ENCODE peak calls at places on chromosome 3, in six cellular contexts. H is NCI-H1105, N is T-helper 9 cell, I is HuH-7, Z is nephron progenitor cell, E is activated gamma-delta T cell. B is an unnamed sample.

GRCh38 chr3:128402319-128402718 is 64.4 kb downstream of the DNAJB8 start:
- DNase-seq in H (no peak), N (no peak), I (peak), Z (no peak), E (no peak), B (no peak)

GRCh38 chr3:59731909-59732308 is 682.1 kb upstream of the CFAP20DC start:
- DNase-seq in H (no peak), N (no peak), I (no peak), Z (no peak), E (no peak), B (no peak)

GRCh38 chr3:111668912-111669488 is 73.9 kb upstream of the ZBED2 start:
- DNase-seq in H (peak), N (no peak), I (peak), Z (peak), E (no peak), B (peak)

GRCh38 chr3:58332575-58333179 is at the start of gene PXK:
- DNase-seq in H (no peak), N (peak), I (peak), Z (peak), E (peak), B (peak)

GRCh38 chr3:45554001-45554691 is 40.4 kb upstream of the LIMD1 start:
- DNase-seq in H (no peak), N (no peak), I (no peak), Z (peak), E (no peak), B (no peak)

GRCh38 chr3:16608816-16609215 is 3.6 kb upstream of the DAZL start:
- DNase-seq in H (no peak), N (no peak), I (no peak), Z (no peak), E (no peak), B (no peak)

GRCh38 chr3:148366743-148367410 is 330.8 kb upstream of the AGTR1 start:
- DNase-seq in H (peak), N (no peak), I (no peak), Z (no peak), E (no peak), B (no peak)

GRCh38 chr3:140384028-140384771 is 293.7 kb upstream of the TRIM42 start:
- DNase-seq in H (no peak), N (no peak), I (no peak), Z (no peak), E (no peak), B (no peak)

GRCh38 chr3:187788984-187789857 is 44.0 kb upstream of the BCL6 start:
- DNase-seq in H (no peak), N (no peak), I (no peak), Z (no peak), E (no peak), B (no peak)

GRCh38 chr3:15581471-15582394 is 19.6 kb downstream of the HACL1 start:
- DNase-seq in H (no peak), N (no peak), I (no peak), Z (no peak), E (no peak), B (no peak)

GRCh38 chr3:173398111-173398479 is 551 bp downstream of the NLGN1 start:
- DNase-seq in H (no peak), N (no peak), I (peak), Z (peak), E (no peak), B (no peak)

GRCh38 chr3:14848906-14849305 is 30.1 kb downstream of the FGD5 start:
- DNase-seq in H (no peak), N (no peak), I (no peak), Z (no peak), E (no peak), B (no peak)

GRCh38 chr3:9994086-9994844 is 7.6 kb upstream of the EMC3 start:
- DNase-seq in H (no peak), N (no peak), I (no peak), Z (no peak), E (no peak), B (peak)

GRCh38 chr3:137970914-137971831 is 38.8 kb upstream of the CLDN18 start:
- DNase-seq in H (peak), N (peak), I (peak), Z (peak), E (peak), B (peak)

GRCh38 chr3:160210799-160211221 is 14.4 kb upstream of the C3orf80 start:
- DNase-seq in H (no peak), N (no peak), I (no peak), Z (no peak), E (no peak), B (peak)

GRCh38 chr3:117565777-117566176 is 856.2 kb downstream of the TUSC7 start:
- DNase-seq in H (no peak), N (no peak), I (no peak), Z (no peak), E (no peak), B (no peak)

GRCh38 chr3:9214599-9214998 is 34.8 kb downstream of the SRGAP3 start:
- DNase-seq in H (no peak), N (no peak), I (no peak), Z (no peak), E (no peak), B (no peak)

GRCh38 chr3:10822708-10823515 is 6.9 kb downstream of the SLC6A11 start:
- DNase-seq in H (no peak), N (no peak), I (peak), Z (no peak), E (no peak), B (no peak)

GRCh38 chr3:134883697-134884385 is 88.8 kb downstream of the EPHB1 start:
- DNase-seq in H (no peak), N (no peak), I (no peak), Z (no peak), E (no peak), B (no peak)

GRCh38 chr3:77373619-77374018 is 333.7 kb downstream of the ROBO2 start:
- DNase-seq in H (no peak), N (no peak), I (no peak), Z (no peak), E (no peak), B (no peak)

GRCh38 chr3:11379238-11379823 is 107.1 kb downstream of the ATG7 start:
- DNase-seq in H (no peak), N (no peak), I (peak), Z (peak), E (no peak), B (no peak)

GRCh38 chr3:170002829-170003228 is 35.0 kb upstream of the GPR160 start:
- DNase-seq in H (no peak), N (no peak), I (no peak), Z (no peak), E (no peak), B (no peak)

GRCh38 chr3:66609660-66610547 is 109.1 kb upstream of the LRIG1 start:
- DNase-seq in H (peak), N (no peak), I (no peak), Z (peak), E (no peak), B (peak)

GRCh38 chr3:134810052-134810435 is 15.0 kb downstream of the EPHB1 start:
- DNase-seq in H (no peak), N (no peak), I (no peak), Z (no peak), E (no peak), B (peak)

GRCh38 chr3:179716811-179717210 is 64.0 kb downstream of the USP13 start:
- DNase-seq in H (no peak), N (no peak), I (no peak), Z (no peak), E (no peak), B (no peak)

GRCh38 chr3:29932662-29933316 is 651.9 kb downstream of the RBMS3 start:
- DNase-seq in H (no peak), N (no peak), I (no peak), Z (no peak), E (no peak), B (no peak)

GRCh38 chr3:98651766-98652077 is 58.3 kb upstream of the CPOX start:
- DNase-seq in H (no peak), N (no peak), I (no peak), Z (no peak), E (no peak), B (no peak)

GRCh38 chr3:127800508-127800907 is 21.8 kb downstream of the MGLL start:
- DNase-seq in H (no peak), N (no peak), I (no peak), Z (no peak), E (no peak), B (no peak)

GRCh38 chr3:13715167-13715954 is 164.5 kb downstream of the WNT7A start:
- DNase-seq in H (no peak), N (no peak), I (no peak), Z (no peak), E (no peak), B (no peak)

GRCh38 chr3:190807719-190808375 is 54.6 kb downstream of the GMNC start:
- DNase-seq in H (peak), N (no peak), I (no peak), Z (no peak), E (no peak), B (peak)

GRCh38 chr3:146550743-146551510 is 6.5 kb upstream of the PLSCR1 start:
- DNase-seq in H (no peak), N (no peak), I (no peak), Z (no peak), E (no peak), B (no peak)

GRCh38 chr3:140832883-140833282 is 108.8 kb upstream of the SLC25A36 start:
- DNase-seq in H (no peak), N (no peak), I (no peak), Z (no peak), E (no peak), B (no peak)

GRCh38 chr3:146218880-146219866 is 31.7 kb downstream of the PLSCR4 start:
- DNase-seq in H (peak), N (peak), I (no peak), Z (peak), E (no peak), B (peak)

B was measured in T47D.